ENCODE peak calls at places on chromosomes 16 and 17, in nine cellular contexts. M is EL; I is naive thymus-derived CD8-positive, alpha-beta T cell; J is neural crest cell; L is germinal center; C is colonic mucosa; E is nephron progenitor cell; T is M059J; O is T-helper 1 cell. H is an unnamed sample.

GRCh38 chr17:32350662-32351418 is 883 bp downstream of the ZNF207 start:
- DNase-seq in M (peak), O (peak), L (peak), I (peak), E (no peak), C (peak), J (no peak), T (peak), H (no peak)

GRCh38 chr16:85221081-85221809 is 109.0 kb upstream of the CIBAR2 start:
- DNase-seq in M (no peak), O (no peak), I (no peak), L (no peak), E (peak), T (no peak), C (no peak), J (peak), H (no peak)

GRCh38 chr16:13471036-13471435 is 448.9 kb upstream of the ERCC4 start:
- DNase-seq in O (no peak), E (peak), T (no peak), J (peak), L (no peak), C (no peak), I (no peak), M (no peak), H (peak)

GRCh38 chr17:41444186-41444585 is 3.4 kb upstream of the KRT38 start:
- DNase-seq in T (no peak), C (no peak), M (no peak), L (no peak), I (no peak), O (no peak), E (no peak), J (no peak), H (no peak)

GRCh38 chr16:3004781-3005284 is 7.9 kb upstream of the CLDN9 start:
- DNase-seq in J (no peak), O (no peak), L (no peak), T (no peak), C (peak), M (no peak), E (peak), I (no peak), H (no peak)

GRCh38 chr17:40646791-40647548 is 648 bp downstream of the SMARCE1 start:
- DNase-seq in M (peak), E (peak), O (peak), T (no peak), J (peak), L (peak), C (no peak), I (peak), H (no peak)

GRCh38 chr17:68455756-68456528 is 1.4 kb downstream of the WIPI1 start:
- DNase-seq in J (no peak), E (no peak), O (no peak), C (no peak), I (no peak), T (peak), L (no peak), M (peak), H (no peak)

GRCh38 chr16:84520778-84521770 is 16.6 kb upstream of the MEAK7 start:
- DNase-seq in E (no peak), C (no peak), I (no peak), L (no peak), T (no peak), J (no peak), M (no peak), O (no peak), H (no peak)

GRCh38 chr17:62075308-62075815 is 10.3 kb upstream of the MED13 start:
- DNase-seq in M (no peak), L (no peak), O (no peak), J (no peak), C (no peak), E (no peak), T (peak), I (no peak), H (no peak)

GRCh38 chr16:57711-58110 is 4.1 kb downstream of the SNRNP25 start:
- DNase-seq in L (no peak), T (no peak), J (no peak), O (no peak), M (peak), E (no peak), I (no peak), C (no peak), H (no peak)

GRCh38 chr17:2962236-2962635 is 101.2 kb downstream of the OR1D5 start:
- DNase-seq in L (no peak), I (no peak), J (no peak), T (no peak), O (no peak), M (no peak), C (no peak), E (no peak), H (no peak)

GRCh38 chr16:48117217-48118105 is 38.3 kb downstream of the ABCC12 start:
- DNase-seq in T (peak), C (peak), I (peak), E (peak), O (peak), L (peak), M (peak), J (peak), H (peak)

GRCh38 chr16:67240506-67240905 is 6.8 kb downstream of the FHOD1 start:
- DNase-seq in T (peak), O (no peak), L (no peak), M (peak), C (no peak), I (no peak), J (no peak), E (no peak), H (no peak)

H was measured in progenitor cell of endocrine pancreas.